ENCODE peak calls at places on chromosomes 12 and 14, in five cellular contexts. A is psoas muscle, K is heart right ventricle, J is fibroblast of lung, I is K562. T is an unnamed sample.

GRCh38 chr12:70236990-70237389 is 6.2 kb upstream of the CNOT2 start:
- DNase-seq in K (no peak), J (no peak), A (no peak), I (no peak), T (no peak)

GRCh38 chr14:65472189-65472588 is 59.7 kb downstream of the FUT8 start:
- DNase-seq in K (no peak), J (no peak), I (no peak), A (no peak), T (no peak)

GRCh38 chr14:92489394-92490238 is 24.0 kb upstream of the RIN3 start:
- DNase-seq in A (no peak), I (no peak), K (peak; percentile 2), J (no peak), T (no peak)

GRCh38 chr14:73738518-73739173 is 24.5 kb upstream of the PNMA1 start:
- DNase-seq in K (no peak), J (no peak), A (no peak), I (no peak), T (no peak)

GRCh38 chr12:90335561-90335960 is 619.4 kb downstream of the CCER1 start:
- DNase-seq in J (no peak), A (no peak), I (no peak), K (no peak), T (no peak)

GRCh38 chr14:21098134-21098891 is at the start of gene ZNF219:
- DNase-seq in A (peak; percentile 68), J (peak; percentile 30), K (peak; percentile 65), I (peak; percentile 48), T (peak; percentile 76)

GRCh38 chr12:27291862-27292261 is 40.8 kb upstream of the BMAL2 start:
- DNase-seq in I (no peak), J (no peak), K (no peak), A (no peak), T (no peak)

GRCh38 chr14:52089208-52089607 is 20.3 kb upstream of the NID2 start:
- DNase-seq in K (peak; percentile 70), J (no peak), I (no peak), A (no peak), T (no peak)

GRCh38 chr12:4269279-4269991 is 4.1 kb upstream of the CCND2 start:
- DNase-seq in A (peak; percentile 85), J (peak; percentile 71), K (peak; percentile 94), I (peak; percentile 77), T (no peak)

GRCh38 chr12:101772019-101772774 is 32.9 kb upstream of the SYCP3 start:
- DNase-seq in I (no peak), J (no peak), K (no peak), A (no peak), T (peak; percentile 74)

GRCh38 chr12:59444932-59445331 is 150.9 kb upstream of the SLC16A7 start:
- DNase-seq in J (peak; percentile 51), A (no peak), K (no peak), I (no peak), T (no peak)

GRCh38 chr14:24162083-24162482 is 1.0 kb downstream of the IRF9 start:
- DNase-seq in I (no peak), K (no peak), A (no peak), J (no peak), T (no peak)

GRCh38 chr14:100498068-100498467 is 89.1 kb downstream of the BEGAIN start:
- DNase-seq in J (no peak), A (no peak), I (no peak), K (no peak), T (no peak)

GRCh38 chr12:109289004-109289403 is 20.1 kb downstream of the FOXN4 start:
- DNase-seq in I (no peak), K (no peak), A (no peak), J (peak; percentile 19), T (no peak)

GRCh38 chr14:94458096-94458495 is 5.5 kb upstream of the SERPINA11 start:
- DNase-seq in K (no peak), I (no peak), A (no peak), J (no peak), T (no peak)

GRCh38 chr12:99111600-99111999 is 466.5 kb downstream of the APAF1 start:
- DNase-seq in A (no peak), J (no peak), I (no peak), K (no peak), T (no peak)

GRCh38 chr12:23628836-23629235 is 320.6 kb downstream of the SOX5 start:
- DNase-seq in I (no peak), J (no peak), A (no peak), K (no peak), T (no peak)

GRCh38 chr12:87795555-87795954 is 233.6 kb downstream of the C12orf50 start:
- DNase-seq in A (no peak), I (no peak), K (no peak), J (no peak), T (no peak)

GRCh38 chr14:32985881-32986280 is 47.2 kb downstream of the NPAS3 start:
- DNase-seq in A (no peak), I (no peak), J (peak; percentile 26), K (no peak), T (no peak)

GRCh38 chr12:105462841-105463240 is 132.3 kb downstream of the C12orf75 start:
- DNase-seq in A (no peak), I (no peak), J (no peak), K (no peak), T (peak; percentile 74)

GRCh38 chr12:11727133-11727664 is 77.7 kb downstream of the ETV6 start:
- DNase-seq in K (no peak), A (no peak), J (no peak), I (no peak), T (no peak)

GRCh38 chr12:117234441-117234840 is 44.2 kb upstream of the FBXO21 start:
- DNase-seq in I (no peak), A (no peak), K (no peak), J (no peak), T (no peak)

GRCh38 chr12:95674631-95675030 is 115.9 kb downstream of the NTN4 start:
- DNase-seq in A (no peak), K (peak; percentile 57), I (no peak), J (peak; percentile 11), T (no peak)

GRCh38 chr14:64806202-64806861 is 73.4 kb downstream of the SPTB start:
- DNase-seq in J (peak; percentile 39), K (no peak), I (no peak), A (peak; percentile 58), T (peak; percentile 94)

GRCh38 chr14:74973003-74973614 is 17.7 kb upstream of the PGF start:
- DNase-seq in J (no peak), K (peak; percentile 84), A (peak; percentile 73), I (no peak), T (no peak)
- H3K4me1 ChIP-seq in J (no peaks in the 10 kb centered on the region), K (peaks cover 37% of the 10 kb centered on the region), A (peaks cover 25% of the 10 kb centered on the region), I (no peaks in the 10 kb centered on the region), T (no peaks in the 10 kb centered on the region)

DNA sequence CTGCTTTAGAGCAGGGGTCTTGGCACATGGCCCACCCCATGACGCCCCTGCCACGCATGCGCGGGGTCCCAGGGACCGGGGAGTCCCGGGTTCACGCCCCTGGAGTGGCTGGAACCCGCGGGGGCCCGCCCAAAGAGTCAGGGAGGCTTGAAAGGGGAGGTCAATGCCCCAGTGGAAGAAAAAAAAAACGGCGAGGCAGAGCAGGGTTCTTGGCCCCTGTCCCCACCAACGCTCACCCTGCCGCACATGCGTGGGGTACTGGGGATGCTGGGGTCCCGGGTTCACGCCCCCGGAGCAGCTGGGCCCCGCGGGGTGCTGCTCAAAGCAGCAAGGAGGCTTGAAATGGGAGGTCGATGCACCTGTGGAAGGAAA is 319.1 kb downstream of the ALG10 start:
- DNase-seq in A (no peak), J (no peak), I (no peak), K (no peak), T (no peak)
- H3K27me3 ChIP-seq in A (no peaks in the 10 kb centered on the region), J (no peaks in the 10 kb centered on the region), I (peaks cover 34% of the 10 kb centered on the region), K (peaks cover 15% of the 10 kb centered on the region), T (no peaks in the 10 kb centered on the region)

DNA sequence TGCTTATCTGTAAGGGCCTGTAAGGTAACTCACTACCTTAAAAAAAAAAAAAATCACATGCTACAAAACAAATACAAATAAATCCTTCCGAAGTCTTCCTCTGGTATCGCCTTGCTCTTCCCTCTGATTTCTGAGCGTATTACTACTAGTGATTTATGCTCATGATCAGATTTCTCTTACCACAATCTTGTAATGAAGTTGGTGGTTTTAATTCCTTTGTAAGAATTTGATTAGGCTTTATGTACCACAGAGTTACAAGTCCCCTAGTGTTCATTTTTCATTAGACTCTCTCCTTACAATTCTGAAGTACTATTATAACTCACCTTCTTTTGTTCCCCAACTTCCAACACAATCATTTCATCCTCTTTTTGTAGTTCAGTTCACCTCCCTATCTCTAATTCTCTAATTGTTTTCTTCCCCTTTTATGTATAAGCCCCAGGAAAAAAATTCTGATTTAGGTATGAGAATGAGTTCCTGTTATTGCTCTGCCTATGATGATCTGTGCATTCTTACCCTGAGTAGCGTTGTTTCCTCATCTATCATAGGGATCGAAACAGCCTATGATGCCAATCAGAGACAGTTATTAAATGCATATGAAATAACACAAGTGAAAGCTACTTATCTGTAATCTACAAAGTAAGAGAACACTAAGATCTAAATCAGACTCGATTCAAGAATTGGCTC is 81.5 kb downstream of the EPS8 start:
- DNase-seq in A (no peak), I (no peak), J (no peak), K (no peak), T (no peak)
- H3K4me1 ChIP-seq in A (no peaks in the 10 kb centered on the region), I (no peaks in the 10 kb centered on the region), J (peaks cover 2% of the 10 kb centered on the region), K (peaks cover 41% of the 10 kb centered on the region), T (no peaks in the 10 kb centered on the region)

DNA sequence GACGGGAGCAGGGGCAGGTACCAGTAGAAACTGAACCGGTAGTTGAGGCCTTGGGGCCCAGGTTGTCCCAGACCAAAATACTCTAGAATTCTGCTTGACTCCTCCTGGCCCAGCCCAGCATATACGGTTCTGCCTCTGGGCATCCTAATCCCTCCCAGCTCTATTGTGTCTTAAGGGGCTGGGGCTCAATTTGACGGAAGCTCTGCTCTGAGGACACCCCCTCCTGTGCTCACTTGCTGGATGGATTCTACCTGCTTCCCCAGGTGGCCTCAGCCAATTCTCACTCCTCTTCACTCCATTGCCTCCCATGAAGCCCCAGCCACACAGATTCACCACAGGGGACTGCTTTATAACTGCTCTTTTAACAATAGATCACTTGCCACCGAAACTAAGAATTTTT is 219.5 kb upstream of the FKBP4 start:
- DNase-seq in J (no peak), K (no peak), I (no peak), A (no peak), T (no peak)
- H3K27me3 ChIP-seq in J (no peaks in the 10 kb centered on the region), K (no peaks in the 10 kb centered on the region), I (peaks cover 9% of the 10 kb centered on the region), A (no peaks in the 10 kb centered on the region), T (no peaks in the 10 kb centered on the region)

DNA sequence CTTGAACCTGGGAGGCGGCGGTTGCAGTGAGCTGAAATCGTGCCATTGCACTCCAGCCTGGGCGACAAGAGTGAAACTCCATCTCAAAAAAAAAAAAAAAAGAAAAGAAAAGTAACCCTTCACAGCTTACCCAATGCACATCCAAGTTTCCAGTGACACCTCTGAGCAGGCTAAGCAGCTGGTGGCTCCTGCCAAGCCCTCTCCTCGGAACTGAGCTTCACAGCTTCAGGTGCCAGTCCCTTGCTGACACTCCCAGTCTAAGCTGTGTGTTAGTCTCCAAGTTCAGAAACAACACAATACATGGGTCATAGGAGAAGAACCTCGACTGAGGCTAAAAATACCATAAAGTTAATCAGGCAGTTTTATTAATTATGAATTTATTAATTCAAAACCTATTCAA is 7.9 kb downstream of the CD9 start:
- DNase-seq in J (no peak), K (no peak), A (no peak), I (no peak), T (no peak)
- H3K4me1 ChIP-seq in J (peaks cover 14% of the 10 kb centered on the region), K (peaks cover 48% of the 10 kb centered on the region), A (peaks cover 34% of the 10 kb centered on the region), I (no peaks in the 10 kb centered on the region), T (peaks cover 54% of the 10 kb centered on the region)

T was measured in foreskin keratinocyte.